ENCODE peak calls at places on chromosomes 6 and 20, in eight cellular contexts. G is psoas muscle, Y is fibroblast of lung, I is A549, O is lung, E is endothelial cell, R is IMR-90, P is astrocyte of the spinal cord. L is an unnamed sample.

GRCh38 chr6:144559865-144560603 is 274.9 kb downstream of the UTRN start:
- DNase-seq in G (no peak), Y (peak; percentile 72), I (no peak), O (no peak), E (no peak), R (peak; percentile 38), P (peak; percentile 24), L (no peak)

GRCh38 chr20:47610247-47610944 is 108.7 kb downstream of the NCOA3 start:
- DNase-seq in G (no peak), Y (peak; percentile 93), I (peak; percentile 67), O (no peak), E (no peak), R (peak; percentile 92), P (peak; percentile 88), L (no peak)

GRCh38 chr6:44915111-44915510 is 413.0 kb upstream of the RUNX2 start:
- DNase-seq in G (no peak), Y (peak; percentile 23), I (no peak), O (no peak), E (no peak), R (no peak), P (no peak), L (no peak)

GRCh38 chr20:21709535-21709904 is 4.1 kb downstream of the PAX1 start:
- DNase-seq in G (no peak), Y (no peak), I (no peak), O (no peak), E (no peak), R (no peak), P (no peak), L (no peak)

GRCh38 chr6:158607411-158608170 is 37.0 kb downstream of the DYNLT1 start:
- DNase-seq in G (no peak), Y (peak; percentile 46), I (no peak), O (no peak), E (no peak), R (peak; percentile 47), P (peak; percentile 7), L (no peak)

GRCh38 chr6:89794324-89794723 is 25.3 kb downstream of the MDN1 start:
- DNase-seq in G (no peak), Y (no peak), I (no peak), O (no peak), E (no peak), R (no peak), P (no peak), L (no peak)

GRCh38 chr6:7882505-7883257 is 27.9 kb downstream of the TXNDC5 start:
- DNase-seq in G (no peak), Y (no peak), I (no peak), O (no peak), E (no peak), R (no peak), P (no peak), L (no peak)

GRCh38 chr20:20022498-20022897 is 5.3 kb downstream of the NAA20 start:
- DNase-seq in G (no peak), Y (no peak), I (no peak), O (no peak), E (no peak), R (no peak), P (no peak), L (no peak)

GRCh38 chr6:148166339-148166949 is 176.2 kb upstream of the SASH1 start:
- DNase-seq in G (no peak), Y (peak; percentile 59), I (peak; percentile 16), O (no peak), E (no peak), R (peak; percentile 72), P (peak; percentile 72), L (no peak)

GRCh38 chr6:169960531-169960890 is 209.1 kb downstream of the ERMARD start:
- DNase-seq in G (no peak), Y (no peak), I (no peak), O (no peak), E (no peak), R (no peak), P (no peak), L (no peak)

GRCh38 chr6:26025047-26025893 is 62.0 kb upstream of the HFE start:
- DNase-seq in G (no peak), Y (peak; percentile 91), I (no peak), O (no peak), E (no peak), R (peak; percentile 91), P (peak; percentile 71), L (no peak)

GRCh38 chr6:2940010-2940850 is 31.1 kb downstream of the SERPINB6 start:
- DNase-seq in G (no peak), Y (no peak), I (no peak), O (peak; percentile 27), E (no peak), R (no peak), P (no peak), L (peak; percentile 9)

GRCh38 chr6:52310932-52311331 is 26.4 kb upstream of the MCM3 start:
- DNase-seq in G (no peak), Y (no peak), I (no peak), O (no peak), E (no peak), R (no peak), P (no peak), L (no peak)

GRCh38 chr20:57464642-57465211 is 60.2 kb downstream of the CTCFL start:
- DNase-seq in G (peak; percentile 30), Y (no peak), I (peak; percentile 63), O (no peak), E (no peak), R (no peak), P (no peak), L (no peak)
- TF ChIP-seq CTCF in G (peak; percentile 23), Y (peak; percentile 7), I (no peak), O (no peak), E (no peak), R (no peak), P (no peak), L (no peak)

DNA sequence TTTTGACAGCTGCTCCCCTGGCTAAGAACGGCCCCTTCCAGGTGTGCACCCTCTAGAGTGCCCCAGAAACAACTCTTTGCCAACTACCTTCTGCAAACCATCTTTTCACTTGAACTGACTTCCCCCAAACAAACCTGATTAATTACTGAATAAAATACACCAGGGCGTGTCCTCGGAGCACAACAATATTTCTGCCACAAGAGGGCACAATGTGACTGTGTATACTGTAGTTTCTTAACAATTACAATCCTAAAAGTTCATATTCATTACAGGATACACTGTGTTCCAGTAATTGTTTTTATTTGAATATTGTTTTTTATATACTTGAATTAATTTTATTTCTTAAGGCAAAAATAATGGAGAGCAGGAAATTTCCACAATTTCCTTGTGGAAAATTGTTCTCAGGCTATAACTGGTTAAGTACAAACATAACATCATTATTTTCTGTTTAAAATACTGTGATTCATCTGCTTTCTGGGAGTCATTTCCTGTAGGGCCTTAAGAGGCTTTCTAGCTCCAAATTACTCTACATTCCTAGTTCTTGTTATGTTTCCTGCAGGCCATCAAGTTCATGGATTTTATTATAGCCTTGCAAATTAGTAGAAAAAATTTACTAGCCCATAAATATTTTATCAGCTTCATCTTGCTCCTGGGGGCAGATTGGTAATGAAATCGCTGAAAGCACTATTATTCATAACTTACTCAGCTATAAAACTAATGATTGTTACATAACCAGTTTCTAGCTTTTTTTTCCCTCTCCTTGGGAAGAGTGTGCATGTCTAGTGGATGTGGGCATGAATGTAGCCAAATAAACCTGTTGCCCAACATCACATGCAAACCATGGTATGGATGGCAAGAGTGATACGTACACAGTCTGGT is 51.9 kb upstream of the SLC22A16 start:
- DNase-seq in G (no peak), Y (peak; percentile 88), I (peak; percentile 28), O (no peak), E (peak; percentile 45), R (peak; percentile 88), P (peak; percentile 92), L (no peak)
- TF ChIP-seq CTCF in G (peak; percentile 74), Y (peak; percentile 59), I (peak; percentile 87), O (peak; percentile 60), E (peak; percentile 74), R (peak; percentile 86), P (peak; percentile 60), L (peak; percentile 77)

GRCh38 chr6:42387336-42387735 is 64.4 kb downstream of the TRERF1 start:
- DNase-seq in G (no peak), Y (peak; percentile 17), I (no peak), O (no peak), E (no peak), R (no peak), P (no peak), L (no peak)
- TF ChIP-seq CTCF in G (no peak), Y (no peak), I (no peak), O (no peak), E (no peak), R (no peak), P (no peak), L (no peak)

GRCh38 chr6:22221211-22221610 is 75.6 kb downstream of the PRL start:
- DNase-seq in G (no peak), Y (peak; percentile 56), I (no peak), O (no peak), E (no peak), R (peak; percentile 26), P (peak; percentile 17), L (no peak)
- TF ChIP-seq CTCF in G (no peak), Y (no peak), I (no peak), O (no peak), E (no peak), R (no peak), P (no peak), L (no peak)

DNA sequence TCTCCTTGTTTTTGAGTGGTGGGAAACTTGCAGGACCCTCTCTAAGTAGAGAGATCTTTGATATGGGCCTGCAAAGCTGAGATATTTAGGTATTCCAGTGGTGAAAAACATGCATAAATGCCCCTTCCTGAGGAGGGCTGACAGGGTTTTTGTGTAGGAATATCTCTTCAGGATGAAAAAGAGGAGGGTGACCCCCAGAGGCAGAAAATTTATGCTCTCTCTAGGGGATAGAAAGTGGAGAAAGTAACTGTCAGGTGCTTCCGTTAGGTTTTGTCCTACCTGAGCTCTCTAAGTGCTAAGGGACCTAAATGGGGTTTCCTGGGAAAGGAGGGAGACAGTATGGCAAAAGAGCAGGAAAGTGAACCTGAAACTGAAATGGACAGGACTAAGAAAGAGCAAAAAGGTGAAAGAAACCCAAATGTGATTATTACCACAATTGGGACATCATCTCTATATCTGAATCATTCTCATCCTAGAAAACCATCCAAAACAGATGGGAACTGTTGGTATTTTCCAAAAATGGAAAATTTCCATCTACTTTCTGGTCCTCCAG is 2.0 kb downstream of the COL19A1 start:
- DNase-seq in G (no peak), Y (no peak), I (no peak), O (no peak), E (no peak), R (no peak), P (no peak), L (no peak)
- TF ChIP-seq CTCF in G (no peak), Y (no peak), I (no peak), O (no peak), E (no peak), R (no peak), P (no peak), L (no peak)

L was measured in mesothelial cell of epicardium.